ENCODE peak calls at places on chromosomes 11 and 22, in seven cellular contexts. One of them, this sample, is unnamed.

GRCh38 chr11:134346101-134346975 is 14.6 kb downstream of the GLB1L2 start:
- DNase-seq in HCT116: no peak
- DNase-seq in SK-N-SH: no peak
- DNase-seq in K562: no peak
- DNase-seq in H1: no peak
- DNase-seq in GM12878: no peak
- DNase-seq in HepG2: no peak
- DNase-seq in this sample: no peak

GRCh38 chr22:41445171-41446056 is 1.2 kb downstream of the TOB2 start:
- DNase-seq in HCT116: no peak
- DNase-seq in HepG2: no peak
- DNase-seq in K562: no peak
- DNase-seq in SK-N-SH: no peak
- DNase-seq in H1: no peak
- DNase-seq in GM12878: no peak
- DNase-seq in this sample: peak; percentile 46

GRCh38 chr11:102172127-102172848 is 62.0 kb downstream of the YAP1 start:
- DNase-seq in GM12878: no peak
- DNase-seq in K562: no peak
- DNase-seq in H1: no peak
- DNase-seq in HepG2: no peak
- DNase-seq in SK-N-SH: no peak
- DNase-seq in HCT116: no peak
- DNase-seq in this sample: no peak

GRCh38 chr11:94788396-94788795 is 20.2 kb downstream of the AMOTL1 start:
- DNase-seq in GM12878: no peak
- DNase-seq in K562: no peak
- DNase-seq in SK-N-SH: no peak
- DNase-seq in H1: no peak
- DNase-seq in HCT116: no peak
- DNase-seq in HepG2: no peak
- DNase-seq in this sample: no peak

GRCh38 chr11:92122561-92122960 is 102.1 kb upstream of the FAT3 start:
- DNase-seq in SK-N-SH: no peak
- DNase-seq in HepG2: no peak
- DNase-seq in HCT116: no peak
- DNase-seq in H1: no peak
- DNase-seq in GM12878: no peak
- DNase-seq in K562: no peak
- DNase-seq in this sample: no peak

GRCh38 chr11:111554532-111554931 is 14.0 kb downstream of the LAYN start:
- DNase-seq in HCT116: no peak
- DNase-seq in HepG2: no peak
- DNase-seq in H1: no peak
- DNase-seq in GM12878: no peak
- DNase-seq in K562: no peak
- DNase-seq in SK-N-SH: no peak
- DNase-seq in this sample: no peak

GRCh38 chr11:16356057-16356750 is at the start of gene SOX6:
- DNase-seq in SK-N-SH: no peak
- DNase-seq in K562: no peak
- DNase-seq in GM12878: no peak
- DNase-seq in H1: no peak
- DNase-seq in HCT116: no peak
- DNase-seq in HepG2: peak; percentile 94
- DNase-seq in this sample: no peak

GRCh38 chr11:100403817-100404216 is 283.3 kb upstream of the ARHGAP42 start:
- DNase-seq in GM12878: no peak
- DNase-seq in SK-N-SH: no peak
- DNase-seq in K562: no peak
- DNase-seq in H1: no peak
- DNase-seq in HepG2: no peak
- DNase-seq in HCT116: no peak
- DNase-seq in this sample: no peak

GRCh38 chr11:57430946-57431345 is 4.0 kb upstream of the SLC43A3 start:
- DNase-seq in H1: no peak
- DNase-seq in SK-N-SH: no peak
- DNase-seq in K562: no peak
- DNase-seq in HCT116: no peak
- DNase-seq in GM12878: no peak
- DNase-seq in HepG2: no peak
- DNase-seq in this sample: no peak

GRCh38 chr11:84899134-84899533 is 728.0 kb downstream of the DLG2 start:
- DNase-seq in H1: no peak
- DNase-seq in K562: no peak
- DNase-seq in GM12878: no peak
- DNase-seq in SK-N-SH: no peak
- DNase-seq in HepG2: no peak
- DNase-seq in HCT116: no peak
- DNase-seq in this sample: no peak

GRCh38 chr11:9529333-9529648 is 44.2 kb upstream of the WEE1 start:
- DNase-seq in HepG2: no peak
- DNase-seq in H1: no peak
- DNase-seq in GM12878: no peak
- DNase-seq in HCT116: no peak
- DNase-seq in SK-N-SH: peak; percentile 66
- DNase-seq in K562: peak; percentile 49
- DNase-seq in this sample: no peak

GRCh38 chr22:37051629-37052385 is at the start of gene KCTD17:
- DNase-seq in K562: peak; percentile 91
- DNase-seq in SK-N-SH: peak; percentile 99
- DNase-seq in HepG2: no peak
- DNase-seq in HCT116: peak; percentile 24
- DNase-seq in GM12878: no peak
- DNase-seq in H1: no peak
- DNase-seq in this sample: peak; percentile 58

GRCh38 chr11:35990170-35990569 is 46.3 kb downstream of the LDLRAD3 start:
- DNase-seq in K562: no peak
- DNase-seq in GM12878: no peak
- DNase-seq in H1: no peak
- DNase-seq in HepG2: no peak
- DNase-seq in HCT116: no peak
- DNase-seq in SK-N-SH: no peak
- DNase-seq in this sample: no peak

GRCh38 chr11:3200388-3201111 is 18.1 kb downstream of the MRGPRG start:
- DNase-seq in HepG2: no peak
- DNase-seq in GM12878: no peak
- DNase-seq in K562: no peak
- DNase-seq in SK-N-SH: no peak
- DNase-seq in HCT116: no peak
- DNase-seq in H1: no peak
- DNase-seq in this sample: no peak

GRCh38 chr11:7098235-7098832 is 9.5 kb downstream of the RBMXL2 start:
- DNase-seq in H1: no peak
- DNase-seq in GM12878: peak; percentile 40
- DNase-seq in SK-N-SH: peak; percentile 55
- DNase-seq in HepG2: peak; percentile 49
- DNase-seq in HCT116: peak; percentile 50
- DNase-seq in K562: peak; percentile 51
- DNase-seq in this sample: peak; percentile 21

GRCh38 chr11:13667245-13667644 is 1.2 kb upstream of the FAR1 start:
- DNase-seq in HCT116: no peak
- DNase-seq in K562: no peak
- DNase-seq in SK-N-SH: no peak
- DNase-seq in HepG2: no peak
- DNase-seq in GM12878: no peak
- DNase-seq in H1: no peak
- DNase-seq in this sample: peak; percentile 18

GRCh38 chr11:898540-899190 is 11.9 kb downstream of the CHID1 start:
- DNase-seq in H1: no peak
- DNase-seq in HCT116: no peak
- DNase-seq in K562: no peak
- DNase-seq in SK-N-SH: peak; percentile 65
- DNase-seq in GM12878: no peak
- DNase-seq in HepG2: peak; percentile 23
- DNase-seq in this sample: no peak

GRCh38 chr11:71322192-71322735 is 69.9 kb upstream of the SHANK2 start:
- DNase-seq in K562: no peak
- DNase-seq in SK-N-SH: no peak
- DNase-seq in HepG2: no peak
- DNase-seq in HCT116: no peak
- DNase-seq in GM12878: no peak
- DNase-seq in H1: no peak
- DNase-seq in this sample: no peak

GRCh38 chr11:122322369-122322768 is 206.4 kb upstream of the BLID start:
- DNase-seq in H1: no peak
- DNase-seq in SK-N-SH: no peak
- DNase-seq in K562: no peak
- DNase-seq in GM12878: no peak
- DNase-seq in HepG2: no peak
- DNase-seq in HCT116: no peak
- DNase-seq in this sample: no peak

DNA sequence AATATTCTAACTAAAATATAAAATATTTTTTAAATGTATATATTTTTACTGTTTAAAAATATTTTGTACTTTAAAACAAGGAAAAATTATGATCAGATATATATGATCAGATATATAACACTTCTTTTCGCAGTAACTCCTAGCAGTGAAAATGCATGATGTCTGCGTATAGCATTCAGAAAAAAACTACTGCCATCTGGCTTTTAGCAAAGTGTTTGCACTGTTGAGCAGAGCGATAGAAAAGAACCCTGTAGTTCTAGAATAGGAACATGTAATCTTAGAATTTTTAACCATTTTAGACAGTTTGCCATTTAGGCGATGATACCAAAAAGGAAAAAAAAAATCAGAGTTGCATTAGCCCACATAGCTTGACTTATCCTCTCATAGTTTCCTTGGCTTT is 370.4 kb upstream of the ANO3 start:
- DNase-seq in SK-N-SH: no peak
- DNase-seq in HepG2: no peak
- DNase-seq in HCT116: no peak
- DNase-seq in GM12878: no peak
- DNase-seq in H1: no peak
- DNase-seq in K562: no peak
- DNase-seq in this sample: peak; percentile 9
- TF ChIP-seq JUND in SK-N-SH: no peak
- TF ChIP-seq JUND in HepG2: no peak
- TF ChIP-seq JUND in HCT116: no peak
- TF ChIP-seq JUND in GM12878: no peak
- TF ChIP-seq JUND in H1: no peak
- TF ChIP-seq JUND in K562: no peak
- TF ChIP-seq JUND in this sample: no peak

DNA sequence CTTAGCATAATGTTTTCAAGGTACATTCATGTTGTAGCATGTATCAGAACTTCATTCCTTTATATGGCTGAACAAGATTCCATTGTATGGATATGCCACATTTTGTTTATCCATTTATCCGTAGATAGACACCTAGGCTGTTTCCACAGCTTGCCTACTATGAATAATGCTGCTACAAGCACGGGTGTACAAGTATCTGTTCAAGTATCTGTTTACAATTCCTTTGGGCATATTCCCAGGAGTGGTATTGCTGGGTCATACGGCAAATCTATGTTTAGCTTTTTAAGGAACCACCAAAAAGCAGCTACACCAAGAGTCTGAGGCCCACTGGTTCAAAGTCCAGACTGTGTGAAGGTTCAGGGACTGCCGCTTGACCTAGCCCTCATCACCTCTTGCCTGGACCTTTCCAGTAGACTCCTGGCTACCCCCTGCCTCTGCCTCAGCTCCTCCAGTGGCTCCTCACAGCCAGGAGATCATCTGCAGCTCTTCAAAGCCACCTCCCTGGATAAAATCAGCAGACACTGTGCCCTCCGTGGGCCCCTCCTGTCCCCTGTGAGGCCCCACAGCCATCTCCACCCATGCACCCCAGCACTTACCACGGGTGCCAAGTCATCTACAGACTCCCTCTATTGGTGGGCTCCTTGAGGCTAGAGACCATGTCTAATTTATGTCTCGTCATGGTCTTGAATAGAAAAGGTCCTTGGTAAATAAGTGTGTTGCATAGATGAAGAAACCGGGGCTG is 160.3 kb downstream of the MN1 start:
- DNase-seq in SK-N-SH: no peak
- DNase-seq in K562: no peak
- DNase-seq in H1: no peak
- DNase-seq in HCT116: no peak
- DNase-seq in GM12878: no peak
- DNase-seq in HepG2: no peak
- DNase-seq in this sample: peak; percentile 9
- TF ChIP-seq JUND in SK-N-SH: no peak
- TF ChIP-seq JUND in K562: no peak
- TF ChIP-seq JUND in H1: no peak
- TF ChIP-seq JUND in HCT116: no peak
- TF ChIP-seq JUND in GM12878: no peak
- TF ChIP-seq JUND in HepG2: no peak
- TF ChIP-seq JUND in this sample: no peak

GRCh38 chr22:24471570-24471969 is 23.6 kb upstream of the UPB1 start:
- DNase-seq in HepG2: no peak
- DNase-seq in GM12878: no peak
- DNase-seq in H1: no peak
- DNase-seq in SK-N-SH: no peak
- DNase-seq in K562: no peak
- DNase-seq in HCT116: no peak
- DNase-seq in this sample: no peak

GRCh38 chr22:24474649-24475048 is 20.5 kb upstream of the UPB1 start:
- DNase-seq in H1: no peak
- DNase-seq in SK-N-SH: no peak
- DNase-seq in GM12878: no peak
- DNase-seq in HepG2: no peak
- DNase-seq in K562: no peak
- DNase-seq in HCT116: no peak
- DNase-seq in this sample: no peak

GRCh38 chr22:24474221-24474620 is 20.9 kb upstream of the UPB1 start:
- DNase-seq in K562: no peak
- DNase-seq in H1: no peak
- DNase-seq in SK-N-SH: no peak
- DNase-seq in HepG2: peak; percentile 64
- DNase-seq in HCT116: peak; percentile 40
- DNase-seq in GM12878: no peak
- DNase-seq in this sample: no peak

GRCh38 chr22:24467340-24467739 is 27.8 kb upstream of the UPB1 start:
- DNase-seq in HCT116: no peak
- DNase-seq in HepG2: no peak
- DNase-seq in GM12878: no peak
- DNase-seq in H1: no peak
- DNase-seq in K562: no peak
- DNase-seq in SK-N-SH: no peak
- DNase-seq in this sample: no peak

GRCh38 chr22:24473278-24473677 is 21.9 kb upstream of the UPB1 start:
- DNase-seq in H1: no peak
- DNase-seq in HCT116: no peak
- DNase-seq in HepG2: no peak
- DNase-seq in K562: no peak
- DNase-seq in GM12878: no peak
- DNase-seq in SK-N-SH: no peak
- DNase-seq in this sample: no peak
- TF ChIP-seq JUND in H1: no peak
- TF ChIP-seq JUND in HCT116: no peak
- TF ChIP-seq JUND in HepG2: no peak
- TF ChIP-seq JUND in K562: no peak
- TF ChIP-seq JUND in GM12878: no peak
- TF ChIP-seq JUND in SK-N-SH: no peak
- TF ChIP-seq JUND in this sample: no peak

DNA sequence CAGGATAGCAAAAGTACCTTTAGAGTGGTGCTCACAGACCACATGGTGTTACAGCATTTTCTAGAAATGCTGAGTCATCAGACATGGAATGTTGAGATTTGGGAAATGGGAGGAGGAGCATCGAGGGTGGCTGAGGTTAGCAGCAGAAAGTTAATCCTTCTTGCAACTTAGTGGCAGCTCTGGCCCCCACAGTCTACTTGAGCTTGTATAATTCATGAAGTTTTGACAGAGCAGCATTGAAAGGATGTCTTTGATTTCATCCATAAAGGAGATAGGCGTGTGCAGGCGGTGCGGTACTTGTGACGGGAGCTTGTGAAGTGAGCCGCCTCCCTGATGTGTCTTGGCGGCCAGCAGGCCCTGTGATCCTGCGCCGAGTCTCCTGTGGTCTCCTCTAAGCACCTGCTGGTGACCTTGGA is 330.5 kb downstream of the TBC1D22A start:
- DNase-seq in HCT116: no peak
- DNase-seq in K562: no peak
- DNase-seq in H1: no peak
- DNase-seq in GM12878: no peak
- DNase-seq in HepG2: no peak
- DNase-seq in SK-N-SH: no peak
- DNase-seq in this sample: no peak
- TF ChIP-seq JUND in HCT116: no peak
- TF ChIP-seq JUND in K562: no peak
- TF ChIP-seq JUND in H1: no peak
- TF ChIP-seq JUND in GM12878: no peak
- TF ChIP-seq JUND in HepG2: no peak
- TF ChIP-seq JUND in SK-N-SH: no peak
- TF ChIP-seq JUND in this sample: no peak

This sample was measured in T47D.